ENCODE peak calls at places on chromosomes 3 and 15, in nine cellular contexts. M, U, G, D, F, X, H, O and L are unnamed samples.

GRCh38 chr3:60025071-60026055 is 975.5 kb upstream of the CFAP20DC start:
- DNase-seq in F (no peak), G (no peak), D (no peak), O (no peak), U (peak; percentile 31), H (no peak), M (no peak), X (no peak), L (no peak)

GRCh38 chr15:68806220-68807105 is 14.2 kb downstream of the ANP32A start:
- DNase-seq in X (no peak), G (peak; percentile 79), D (no peak), U (no peak), F (no peak), O (no peak), M (no peak), H (no peak), L (no peak)

GRCh38 chr15:81336568-81336967 is 12.6 kb upstream of the STARD5 start:
- DNase-seq in O (peak; percentile 6), F (peak; percentile 33), H (no peak), M (no peak), X (peak; percentile 54), U (peak; percentile 11), D (no peak), G (no peak), L (no peak)

GRCh38 chr3:4065080-4065479 is 238.1 kb upstream of the SETMAR start:
- DNase-seq in G (no peak), F (no peak), U (no peak), M (no peak), H (no peak), O (no peak), X (no peak), D (no peak), L (no peak)

GRCh38 chr3:105516972-105517371 is 150.3 kb downstream of the ALCAM start:
- DNase-seq in M (no peak), H (no peak), O (no peak), F (no peak), D (no peak), U (no peak), X (no peak), G (no peak), L (no peak)

GRCh38 chr15:67049351-67050044 is 15.9 kb upstream of the SMAD3 start:
- DNase-seq in X (peak; percentile 87), H (no peak), U (peak; percentile 70), M (peak; percentile 69), O (no peak), G (no peak), D (no peak), F (peak; percentile 98), L (no peak)

GRCh38 chr3:143081365-143081764 is 38.2 kb upstream of the CHST2 start:
- DNase-seq in X (no peak), G (no peak), F (no peak), O (no peak), M (no peak), U (no peak), H (no peak), D (no peak), L (no peak)

GRCh38 chr15:94346272-94346671 is 114.9 kb downstream of the MCTP2 start:
- DNase-seq in F (no peak), U (peak; percentile 7), M (no peak), H (no peak), X (peak; percentile 19), O (no peak), D (no peak), G (no peak), L (no peak)

GRCh38 chr3:135966349-135966695 is 794 bp downstream of the PPP2R3A start:
- DNase-seq in U (no peak), H (peak; percentile 9), M (no peak), X (peak; percentile 31), D (no peak), O (no peak), F (no peak), G (peak; percentile 32), L (no peak)

GRCh38 chr3:175432338-175433025 is 573.3 kb downstream of the NAALADL2 start:
- DNase-seq in G (no peak), M (no peak), O (no peak), U (peak; percentile 3), D (peak; percentile 82), H (peak; percentile 29), F (peak; percentile 65), X (peak; percentile 88), L (peak; percentile 41)

GRCh38 chr3:127589600-127590281 is 792 bp downstream of the TPRA1 start:
- DNase-seq in U (peak; percentile 11), O (peak; percentile 71), F (peak; percentile 23), G (no peak), H (no peak), M (peak; percentile 34), D (no peak), X (peak; percentile 11), L (no peak)

GRCh38 chr15:77016321-77016695 is 21.4 kb downstream of the PSTPIP1 start:
- DNase-seq in G (no peak), O (no peak), X (no peak), U (no peak), F (no peak), H (no peak), D (no peak), M (no peak), L (no peak)

GRCh38 chr3:30625541-30626438 is 19.4 kb downstream of the TGFBR2 start:
- DNase-seq in U (peak; percentile 14), X (peak; percentile 84), M (no peak), G (no peak), D (no peak), O (no peak), H (no peak), F (peak; percentile 84), L (no peak)